ENCODE peak calls at places on chromosome 12, in six cellular contexts. One of them, this sample, is unnamed.
A peak's percentile ranks its signal among the peaks of the same experiment; 100 is the strongest.

GRCh38 chr12:71092290-71092689 is 65.5 kb downstream of the TSPAN8 start:
- DNase-seq in mesendoderm: peak; percentile 26
- DNase-seq in activated CD4-positive, alpha-beta T cell treated with anti-CD3 and anti-CD28 coated beads for 48 hours: no peak
- DNase-seq in NCI-H1105: no peak
- DNase-seq in GM03348: no peak
- DNase-seq in heart right ventricle: no peak
- DNase-seq in this sample: no peak

GRCh38 chr12:125773033-125773432 is 707.8 kb downstream of the AACS start:
- DNase-seq in mesendoderm: peak; percentile 90
- DNase-seq in activated CD4-positive, alpha-beta T cell treated with anti-CD3 and anti-CD28 coated beads for 48 hours: peak; percentile 57
- DNase-seq in NCI-H1105: no peak
- DNase-seq in GM03348: no peak
- DNase-seq in heart right ventricle: no peak
- DNase-seq in this sample: no peak

GRCh38 chr12:76863811-76864210 is 15.0 kb downstream of the CSRP2 start:
- DNase-seq in mesendoderm: peak; percentile 30
- DNase-seq in activated CD4-positive, alpha-beta T cell treated with anti-CD3 and anti-CD28 coated beads for 48 hours: no peak
- DNase-seq in NCI-H1105: no peak
- DNase-seq in GM03348: peak; percentile 48
- DNase-seq in heart right ventricle: no peak
- DNase-seq in this sample: no peak

GRCh38 chr12:106999444-106999843 is 12.5 kb upstream of the MTERF2 start:
- DNase-seq in mesendoderm: no peak
- DNase-seq in activated CD4-positive, alpha-beta T cell treated with anti-CD3 and anti-CD28 coated beads for 48 hours: no peak
- DNase-seq in NCI-H1105: no peak
- DNase-seq in GM03348: peak; percentile 40
- DNase-seq in heart right ventricle: no peak
- DNase-seq in this sample: no peak

GRCh38 chr12:57124259-57124877 is 3.9 kb upstream of the LRP1 start:
- DNase-seq in mesendoderm: peak; percentile 83
- DNase-seq in activated CD4-positive, alpha-beta T cell treated with anti-CD3 and anti-CD28 coated beads for 48 hours: peak; percentile 84
- DNase-seq in NCI-H1105: peak; percentile 52
- DNase-seq in GM03348: peak; percentile 77
- DNase-seq in heart right ventricle: no peak
- DNase-seq in this sample: peak; percentile 57

GRCh38 chr12:28512876-28513275 is 322.6 kb downstream of the CCDC91 start:
- DNase-seq in mesendoderm: no peak
- DNase-seq in activated CD4-positive, alpha-beta T cell treated with anti-CD3 and anti-CD28 coated beads for 48 hours: no peak
- DNase-seq in NCI-H1105: no peak
- DNase-seq in GM03348: no peak
- DNase-seq in heart right ventricle: no peak
- DNase-seq in this sample: no peak

GRCh38 chr12:129941646-129942045 is 37.8 kb upstream of the TMEM132D start:
- DNase-seq in mesendoderm: no peak
- DNase-seq in activated CD4-positive, alpha-beta T cell treated with anti-CD3 and anti-CD28 coated beads for 48 hours: no peak
- DNase-seq in NCI-H1105: no peak
- DNase-seq in GM03348: no peak
- DNase-seq in heart right ventricle: no peak
- DNase-seq in this sample: no peak

GRCh38 chr12:111248221-111248620 is 120.7 kb downstream of the PHETA1 start:
- DNase-seq in mesendoderm: peak; percentile 11
- DNase-seq in activated CD4-positive, alpha-beta T cell treated with anti-CD3 and anti-CD28 coated beads for 48 hours: no peak
- DNase-seq in NCI-H1105: no peak
- DNase-seq in GM03348: no peak
- DNase-seq in heart right ventricle: no peak
- DNase-seq in this sample: no peak

GRCh38 chr12:50579757-50580267 is 75.0 kb downstream of the DIP2B start:
- DNase-seq in mesendoderm: no peak
- DNase-seq in activated CD4-positive, alpha-beta T cell treated with anti-CD3 and anti-CD28 coated beads for 48 hours: no peak
- DNase-seq in NCI-H1105: no peak
- DNase-seq in GM03348: no peak
- DNase-seq in heart right ventricle: no peak
- DNase-seq in this sample: no peak

GRCh38 chr12:106214576-106214975 is 33.2 kb downstream of the CKAP4 start:
- DNase-seq in mesendoderm: no peak
- DNase-seq in activated CD4-positive, alpha-beta T cell treated with anti-CD3 and anti-CD28 coated beads for 48 hours: no peak
- DNase-seq in NCI-H1105: no peak
- DNase-seq in GM03348: no peak
- DNase-seq in heart right ventricle: no peak
- DNase-seq in this sample: no peak

GRCh38 chr12:81866081-81866480 is 106.9 kb upstream of the PPFIA2 start:
- DNase-seq in mesendoderm: no peak
- DNase-seq in activated CD4-positive, alpha-beta T cell treated with anti-CD3 and anti-CD28 coated beads for 48 hours: no peak
- DNase-seq in NCI-H1105: no peak
- DNase-seq in GM03348: no peak
- DNase-seq in heart right ventricle: no peak
- DNase-seq in this sample: no peak

GRCh38 chr12:54258286-54258685 is 21.6 kb downstream of the CBX5 start:
- DNase-seq in mesendoderm: peak; percentile 77
- DNase-seq in activated CD4-positive, alpha-beta T cell treated with anti-CD3 and anti-CD28 coated beads for 48 hours: no peak
- DNase-seq in NCI-H1105: no peak
- DNase-seq in GM03348: peak; percentile 15
- DNase-seq in heart right ventricle: no peak
- DNase-seq in this sample: no peak

GRCh38 chr12:104279164-104279563 is 24.4 kb upstream of the EID3 start:
- DNase-seq in mesendoderm: no peak
- DNase-seq in activated CD4-positive, alpha-beta T cell treated with anti-CD3 and anti-CD28 coated beads for 48 hours: no peak
- DNase-seq in NCI-H1105: no peak
- DNase-seq in GM03348: no peak
- DNase-seq in heart right ventricle: no peak
- DNase-seq in this sample: no peak

GRCh38 chr12:109020136-109020535 is 732 bp downstream of the SVOP start:
- DNase-seq in mesendoderm: no peak
- DNase-seq in activated CD4-positive, alpha-beta T cell treated with anti-CD3 and anti-CD28 coated beads for 48 hours: no peak
- DNase-seq in NCI-H1105: no peak
- DNase-seq in GM03348: no peak
- DNase-seq in heart right ventricle: no peak
- DNase-seq in this sample: no peak

GRCh38 chr12:48023386-48023785 is 19.1 kb upstream of the COL2A1 start:
- DNase-seq in mesendoderm: peak; percentile 65
- DNase-seq in activated CD4-positive, alpha-beta T cell treated with anti-CD3 and anti-CD28 coated beads for 48 hours: no peak
- DNase-seq in NCI-H1105: no peak
- DNase-seq in GM03348: no peak
- DNase-seq in heart right ventricle: peak; percentile 57
- DNase-seq in this sample: no peak

GRCh38 chr12:795305-795704 is 42.9 kb downstream of the WNK1 start:
- DNase-seq in mesendoderm: peak; percentile 24
- DNase-seq in activated CD4-positive, alpha-beta T cell treated with anti-CD3 and anti-CD28 coated beads for 48 hours: peak; percentile 83
- DNase-seq in NCI-H1105: no peak
- DNase-seq in GM03348: no peak
- DNase-seq in heart right ventricle: no peak
- DNase-seq in this sample: peak; percentile 40

GRCh38 chr12:56878010-56878339 is 56.2 kb downstream of the SDR9C7 start:
- DNase-seq in mesendoderm: no peak
- DNase-seq in activated CD4-positive, alpha-beta T cell treated with anti-CD3 and anti-CD28 coated beads for 48 hours: no peak
- DNase-seq in NCI-H1105: no peak
- DNase-seq in GM03348: peak; percentile 10
- DNase-seq in heart right ventricle: no peak
- DNase-seq in this sample: no peak

GRCh38 chr12:53817021-53817389 is 65.2 kb upstream of the CISTR start:
- DNase-seq in mesendoderm: no peak
- DNase-seq in activated CD4-positive, alpha-beta T cell treated with anti-CD3 and anti-CD28 coated beads for 48 hours: no peak
- DNase-seq in NCI-H1105: no peak
- DNase-seq in GM03348: no peak
- DNase-seq in heart right ventricle: no peak
- DNase-seq in this sample: no peak

GRCh38 chr12:2679068-2679815 is 115.5 kb upstream of the FKBP4 start:
- DNase-seq in mesendoderm: no peak
- DNase-seq in activated CD4-positive, alpha-beta T cell treated with anti-CD3 and anti-CD28 coated beads for 48 hours: no peak
- DNase-seq in NCI-H1105: no peak
- DNase-seq in GM03348: no peak
- DNase-seq in heart right ventricle: no peak
- DNase-seq in this sample: no peak

This sample was measured in naive thymus-derived CD4-positive, alpha-beta T cell.